ENCODE peak calls at places on chromosomes 11 and 22, in six cellular contexts. U is D721Med; K is CD4-positive, alpha-beta T cell; A is lower leg skin; G is epithelial cell of esophagus; J is tibial nerve. I is an unnamed sample.

GRCh38 chr22:49300241-49300640 is 527.4 kb downstream of the BRD1 start:
- DNase-seq in A (no peak), U (no peak), G (no peak), K (no peak), J (no peak), I (no peak)

GRCh38 chr11:121589946-121590537 is 137.3 kb upstream of the SORL1-AS1 start:
- DNase-seq in K (no peak), J (no peak), U (no peak), A (no peak), G (no peak), I (peak; percentile 54)

GRCh38 chr11:2290351-2290841 is 11.3 kb downstream of the C11orf21 start:
- DNase-seq in G (no peak), K (no peak), J (no peak), A (no peak), U (no peak), I (peak; percentile 30)

GRCh38 chr11:47514825-47515647 is 37.9 kb downstream of the CELF1 start:
- DNase-seq in K (no peak), A (no peak), J (no peak), U (no peak), G (peak; percentile 69), I (peak; percentile 59)

GRCh38 chr11:16942342-16942741 is 71.9 kb downstream of the PLEKHA7 start:
- DNase-seq in J (no peak), A (no peak), G (no peak), U (no peak), K (no peak), I (no peak)

GRCh38 chr22:42932857-42933782 is 76.0 kb upstream of the ARFGAP3 start:
- DNase-seq in G (peak; percentile 25), A (no peak), K (no peak), J (no peak), U (no peak), I (peak; percentile 78)

GRCh38 chr11:60870276-60870675 is 2.9 kb downstream of the ZP1 start:
- DNase-seq in U (no peak), G (no peak), J (no peak), A (no peak), K (no peak), I (no peak)

GRCh38 chr11:46333129-46333947 is 13.9 kb upstream of the DGKZ start:
- DNase-seq in K (peak; percentile 44), G (no peak), A (no peak), U (no peak), J (no peak), I (no peak)

GRCh38 chr11:10648896-10649295 is 44.7 kb downstream of the IRAG1 start:
- DNase-seq in G (no peak), K (no peak), A (no peak), J (no peak), U (no peak), I (no peak)

GRCh38 chr11:128036556-128037093 is 550.7 kb downstream of the ETS1 start:
- DNase-seq in G (no peak), K (no peak), U (no peak), A (no peak), J (no peak), I (no peak)

GRCh38 chr22:44127353-44127752 is 53.4 kb upstream of the PARVG start:
- DNase-seq in A (peak; percentile 27), G (no peak), K (no peak), J (no peak), U (no peak), I (no peak)

GRCh38 chr11:130651266-130651855 is 202.9 kb downstream of the ADAMTS15 start:
- DNase-seq in U (no peak), J (no peak), G (peak; percentile 19), A (no peak), K (no peak), I (no peak)

GRCh38 chr22:35134637-35135036 is 68.7 kb downstream of the ISX start:
- DNase-seq in A (no peak), U (no peak), G (no peak), K (no peak), J (no peak), I (no peak)

GRCh38 chr11:48101958-48102357 is 114.7 kb upstream of the OR4B1 start:
- DNase-seq in A (no peak), U (no peak), J (no peak), G (no peak), K (no peak), I (no peak)

GRCh38 chr22:42773161-42773560 is 52.5 kb upstream of the A4GALT start:
- DNase-seq in A (no peak), J (no peak), U (no peak), K (no peak), G (no peak), I (no peak)

GRCh38 chr11:134564472-134565200 is 152.6 kb upstream of the B3GAT1 start:
- DNase-seq in K (no peak), J (no peak), U (no peak), A (no peak), G (no peak), I (no peak)

GRCh38 chr11:128694618-128695481 is 978 bp downstream of the FLI1 start:
- DNase-seq in U (no peak), J (no peak), A (no peak), K (no peak), G (peak; percentile 37), I (no peak)

GRCh38 chr11:101860694-101861371 is 54.0 kb upstream of the CEP126 start:
- DNase-seq in U (peak; percentile 22), J (no peak), K (no peak), A (peak; percentile 47), G (peak; percentile 68), I (no peak)

GRCh38 chr11:69142894-69143293 is 12.8 kb upstream of the SMIM38 start:
- DNase-seq in J (no peak), A (no peak), G (no peak), K (no peak), U (no peak), I (no peak)

GRCh38 chr11:78248191-78248590 is 59.5 kb downstream of the USP35 start:
- DNase-seq in U (no peak), K (no peak), J (no peak), A (no peak), G (no peak), I (no peak)

GRCh38 chr11:396511-396947 is 2.5 kb downstream of the PKP3 start:
- DNase-seq in G (peak; percentile 38), J (no peak), K (no peak), U (no peak), A (no peak), I (no peak)

GRCh38 chr11:69497221-69497787 is 15.8 kb downstream of the LINC01488 start:
- DNase-seq in U (no peak), K (no peak), G (peak; percentile 55), J (peak; percentile 73), A (peak; percentile 44), I (no peak)

GRCh38 chr11:34323601-34324000 is 34.2 kb downstream of the ABTB2 start:
- DNase-seq in A (no peak), J (no peak), K (no peak), U (no peak), G (no peak), I (no peak)

GRCh38 chr11:34044664-34045485 is 6.7 kb upstream of the CAPRIN1 start:
- DNase-seq in J (no peak), K (no peak), U (no peak), A (peak; percentile 24), G (peak; percentile 97), I (peak; percentile 80)

GRCh38 chr22:36352775-36353507 is 34.8 kb downstream of the MYH9 start:
- DNase-seq in U (no peak), J (peak; percentile 81), A (no peak), K (peak; percentile 39), G (no peak), I (no peak)

GRCh38 chr22:42179616-42180015 is 49.0 kb upstream of the CYP2D6 start:
- DNase-seq in J (no peak), K (no peak), A (no peak), G (no peak), U (no peak), I (no peak)

DNA sequence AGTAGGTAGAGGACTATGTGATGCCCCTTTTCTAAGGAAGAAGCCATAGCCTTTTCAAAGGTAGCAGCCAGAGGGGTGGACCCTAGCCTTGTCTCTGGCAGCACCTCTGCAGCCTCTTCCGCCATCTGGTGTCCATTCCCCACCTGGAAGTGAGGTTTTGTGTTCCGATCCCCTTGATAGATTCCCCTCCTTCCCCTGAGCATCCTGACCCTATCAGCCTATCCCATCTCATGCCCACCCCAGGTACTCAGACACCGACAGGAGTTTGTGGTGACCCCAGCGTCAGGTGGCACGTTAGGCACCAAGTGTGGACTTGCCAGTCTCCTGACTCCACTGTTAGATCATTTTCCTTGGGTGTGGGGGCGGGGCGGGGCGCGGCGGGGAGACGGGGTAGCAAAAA is 398 bp upstream of the FAM89B start:
- DNase-seq in K (no peak), G (peak; percentile 76), U (no peak), J (no peak), A (no peak), I (no peak)
- TF ChIP-seq CTCF in K (peak; percentile 15), G (peak; percentile 67), U (peak; percentile 17), J (peak; percentile 17), A (no peak), I (peak; percentile 12)

DNA sequence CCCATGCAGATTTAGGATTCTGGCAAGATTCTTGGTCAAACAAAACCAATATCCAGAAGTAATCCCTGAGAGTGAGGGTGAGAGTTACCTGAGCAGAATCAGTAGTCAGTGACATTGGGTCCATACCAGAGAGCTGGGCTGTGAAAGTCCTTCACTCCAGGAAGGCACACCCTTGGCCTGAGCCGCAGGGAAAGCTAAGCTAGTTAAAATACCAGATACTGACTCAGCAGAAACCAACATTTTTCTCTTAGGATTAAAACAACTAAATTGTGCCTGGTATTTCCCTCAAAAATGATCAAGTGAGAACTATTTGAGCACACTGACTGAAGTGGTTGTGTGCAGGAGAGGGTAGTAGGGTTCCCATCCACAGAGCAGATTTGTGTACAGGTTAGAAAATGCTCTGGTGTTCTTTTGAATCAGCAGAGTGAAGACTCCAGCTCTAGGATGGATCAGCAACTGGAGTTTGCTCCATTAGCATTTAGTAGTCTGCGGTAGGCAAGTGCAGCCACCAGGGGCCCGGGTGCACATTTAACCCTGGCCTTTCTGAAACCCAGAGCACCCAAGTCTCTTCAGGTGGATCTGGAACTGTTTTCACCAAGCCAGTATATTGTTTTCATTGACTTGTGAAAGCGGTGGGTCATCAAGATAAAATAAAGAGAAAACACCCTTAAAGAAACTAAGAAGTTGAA is 100.7 kb upstream of the CLPB start:
- DNase-seq in G (no peak), A (no peak), J (no peak), K (no peak), U (no peak), I (no peak)
- TF ChIP-seq CTCF in G (no peak), A (no peak), J (no peak), K (no peak), U (no peak), I (no peak)

DNA sequence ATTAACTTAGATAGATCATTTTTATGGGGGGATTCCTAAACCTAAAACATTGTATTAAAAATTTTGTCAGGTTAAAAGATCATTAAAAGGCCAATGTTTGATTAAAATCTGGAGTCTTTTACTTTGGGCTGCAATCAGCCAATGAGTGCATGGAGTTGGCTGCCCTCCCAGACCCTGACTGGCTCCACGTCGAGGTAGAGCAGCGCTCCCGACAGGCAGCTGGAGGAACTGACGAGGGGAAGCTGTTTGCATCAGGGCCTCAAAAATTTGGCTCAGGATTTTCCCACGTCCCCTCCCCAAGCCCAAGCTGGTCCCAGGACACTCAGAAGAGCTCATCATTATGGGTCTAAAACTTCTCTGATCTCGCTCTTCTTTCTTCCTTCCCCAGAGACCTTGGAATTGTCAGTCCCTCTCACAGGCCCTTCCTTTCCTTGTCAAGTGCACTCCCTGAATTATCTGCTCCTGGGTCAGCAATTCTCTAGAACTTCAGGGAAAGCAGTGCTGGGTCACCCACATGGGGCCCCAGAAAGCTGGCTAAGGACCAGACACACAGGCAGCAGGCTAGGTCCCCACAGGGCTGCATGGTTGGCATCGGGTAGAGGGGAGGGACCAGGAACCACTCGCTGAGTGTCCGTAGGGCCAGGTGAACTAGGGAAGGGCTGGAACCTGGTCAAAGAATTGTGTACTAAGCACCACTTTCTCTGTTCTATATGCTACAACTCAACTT is 119.6 kb upstream of the IGLL5 start:
- DNase-seq in K (no peak), A (no peak), G (no peak), U (no peak), J (no peak), I (no peak)
- TF ChIP-seq CTCF in K (no peak), A (no peak), G (no peak), U (no peak), J (no peak), I (no peak)

GRCh38 chr11:40722179-40722795 is 737.2 kb downstream of the LRRC4C start:
- DNase-seq in U (peak; percentile 20), K (no peak), G (peak; percentile 52), A (no peak), J (no peak), I (no peak)
- TF ChIP-seq CTCF in U (no peak), K (no peak), G (peak; percentile 64), A (no peak), J (no peak), I (no peak)

I was measured in CD14-positive monocyte.